ENCODE peak calls at places on chromosomes 6 and 20, in four cellular contexts. C is glutamatergic neuron; I is central memory CD4-positive, alpha-beta T cell; B is AG09309. F is an unnamed sample.

GRCh38 chr20:35133735-35134134 is 13.4 kb downstream of the EDEM2 start:
- DNase-seq in C (no peak), I (no peak), B (no peak), F (no peak)

GRCh38 chr6:150867117-150867516 is 1.6 kb downstream of the MTHFD1L start:
- DNase-seq in C (no peak), I (no peak), B (no peak), F (no peak)

GRCh38 chr6:33312361-33313104 is 1.3 kb downstream of the TAPBP start:
- DNase-seq in C (peak), I (peak), B (no peak), F (no peak)

GRCh38 chr6:33975631-33976424 is 170.1 kb downstream of the GRM4 start:
- DNase-seq in C (no peak), I (no peak), B (no peak), F (no peak)

GRCh38 chr6:3729603-3730344 is 21.7 kb downstream of the PXDC1 start:
- DNase-seq in C (no peak), I (no peak), B (no peak), F (no peak)

GRCh38 chr20:36491901-36492617 is 49.3 kb upstream of the MYL9 start:
- DNase-seq in C (no peak), I (peak), B (no peak), F (no peak)

GRCh38 chr20:10217517-10218410 is 866 bp upstream of the SNAP25 start:
- DNase-seq in C (peak), I (no peak), B (peak), F (peak)

GRCh38 chr20:50655325-50655880 is 35.9 kb downstream of the RIPOR3 start:
- DNase-seq in C (no peak), I (no peak), B (peak), F (no peak)

GRCh38 chr20:25269833-25270170 is 21.9 kb downstream of the PYGB start:
- DNase-seq in C (no peak), I (no peak), B (no peak), F (no peak)

GRCh38 chr6:159116343-159116742 is 52.9 kb upstream of the FNDC1 start:
- DNase-seq in C (no peak), I (no peak), B (no peak), F (no peak)

GRCh38 chr6:148811472-148811871 is 64.6 kb downstream of the UST start:
- DNase-seq in C (peak), I (no peak), B (no peak), F (no peak)

GRCh38 chr20:50027611-50028105 is 44.9 kb downstream of the SNAI1 start:
- DNase-seq in C (no peak), I (no peak), B (peak), F (peak)

GRCh38 chr6:25623874-25624273 is 28.1 kb upstream of the SCGN start:
- DNase-seq in C (no peak), I (no peak), B (no peak), F (no peak)

F was measured in HS-5.